ENCODE peak calls at places on chromosomes 13 and 19, in five cellular contexts. One of them, this sample, is unnamed.

GRCh38 chr19:18317998-18318800 is 4.7 kb downstream of the LSM4 start:
- DNase-seq in cardiac fibroblast: no peak
- DNase-seq in GM12865: no peak
- DNase-seq in RWPE1: no peak
- DNase-seq in kidney epithelial cell: no peak
- DNase-seq in this sample: no peak

GRCh38 chr13:29515372-29515771 is 80.1 kb downstream of the SLC7A1 start:
- DNase-seq in cardiac fibroblast: no peak
- DNase-seq in GM12865: no peak
- DNase-seq in RWPE1: no peak
- DNase-seq in kidney epithelial cell: no peak
- DNase-seq in this sample: no peak

GRCh38 chr13:61142506-61142905 is 273.1 kb downstream of the PCDH20 start:
- DNase-seq in cardiac fibroblast: no peak
- DNase-seq in GM12865: no peak
- DNase-seq in RWPE1: no peak
- DNase-seq in kidney epithelial cell: no peak
- DNase-seq in this sample: no peak

GRCh38 chr13:98478134-98479129 is 98.5 kb downstream of the STK24 start:
- DNase-seq in cardiac fibroblast: no peak
- DNase-seq in GM12865: peak; percentile 89
- DNase-seq in RWPE1: no peak
- DNase-seq in kidney epithelial cell: peak; percentile 86
- DNase-seq in this sample: no peak

GRCh38 chr19:19207637-19208582 is 3.8 kb upstream of the NCAN start:
- DNase-seq in cardiac fibroblast: no peak
- DNase-seq in GM12865: no peak
- DNase-seq in RWPE1: no peak
- DNase-seq in kidney epithelial cell: no peak
- DNase-seq in this sample: no peak

GRCh38 chr19:22617614-22618325 is 16.4 kb upstream of the ZNF492 start:
- DNase-seq in cardiac fibroblast: no peak
- DNase-seq in GM12865: no peak
- DNase-seq in RWPE1: no peak
- DNase-seq in kidney epithelial cell: no peak
- DNase-seq in this sample: no peak

GRCh38 chr19:5213667-5214066 is 126.9 kb downstream of the PTPRS start:
- DNase-seq in cardiac fibroblast: no peak
- DNase-seq in GM12865: no peak
- DNase-seq in RWPE1: no peak
- DNase-seq in kidney epithelial cell: no peak
- DNase-seq in this sample: no peak

GRCh38 chr19:13841339-13842293 is 35.3 kb upstream of the NANOS3 start:
- DNase-seq in cardiac fibroblast: peak; percentile 49
- DNase-seq in GM12865: no peak
- DNase-seq in RWPE1: no peak
- DNase-seq in kidney epithelial cell: no peak
- DNase-seq in this sample: peak; percentile 77

GRCh38 chr13:101499406-101499805 is 46.9 kb downstream of the ITGBL1 start:
- DNase-seq in cardiac fibroblast: no peak
- DNase-seq in GM12865: no peak
- DNase-seq in RWPE1: no peak
- DNase-seq in kidney epithelial cell: no peak
- DNase-seq in this sample: no peak

GRCh38 chr13:37476874-37477273 is 121.7 kb downstream of the POSTN start:
- DNase-seq in cardiac fibroblast: no peak
- DNase-seq in GM12865: no peak
- DNase-seq in RWPE1: no peak
- DNase-seq in kidney epithelial cell: no peak
- DNase-seq in this sample: no peak

GRCh38 chr19:44212865-44213346 is 574 bp downstream of the ZNF227 start:
- DNase-seq in cardiac fibroblast: peak; percentile 31
- DNase-seq in GM12865: peak; percentile 13
- DNase-seq in RWPE1: peak; percentile 14
- DNase-seq in kidney epithelial cell: no peak
- DNase-seq in this sample: peak; percentile 7

GRCh38 chr19:33603377-33603776 is 18.4 kb upstream of the CHST8 start:
- DNase-seq in cardiac fibroblast: no peak
- DNase-seq in GM12865: no peak
- DNase-seq in RWPE1: no peak
- DNase-seq in kidney epithelial cell: no peak
- DNase-seq in this sample: no peak

GRCh38 chr19:16200776-16201391 is 3.2 kb downstream of the AP1M1 start:
- DNase-seq in cardiac fibroblast: no peak
- DNase-seq in GM12865: no peak
- DNase-seq in RWPE1: no peak
- DNase-seq in kidney epithelial cell: no peak
- DNase-seq in this sample: no peak

GRCh38 chr13:91304740-91305139 is 42.7 kb upstream of the MIR17HG start:
- DNase-seq in cardiac fibroblast: no peak
- DNase-seq in GM12865: no peak
- DNase-seq in RWPE1: no peak
- DNase-seq in kidney epithelial cell: no peak
- DNase-seq in this sample: no peak

GRCh38 chr19:5073153-5073844 is 104.4 kb downstream of the KDM4B start:
- DNase-seq in cardiac fibroblast: no peak
- DNase-seq in GM12865: no peak
- DNase-seq in RWPE1: no peak
- DNase-seq in kidney epithelial cell: no peak
- DNase-seq in this sample: no peak

GRCh38 chr19:41815301-41815700 is 18.9 kb downstream of the CEACAM3 start:
- DNase-seq in cardiac fibroblast: no peak
- DNase-seq in GM12865: no peak
- DNase-seq in RWPE1: no peak
- DNase-seq in kidney epithelial cell: no peak
- DNase-seq in this sample: no peak

GRCh38 chr19:3404324-3405260 is 38.2 kb downstream of the NFIC start:
- DNase-seq in cardiac fibroblast: peak; percentile 93
- DNase-seq in GM12865: no peak
- DNase-seq in RWPE1: no peak
- DNase-seq in kidney epithelial cell: no peak
- DNase-seq in this sample: peak; percentile 86

GRCh38 chr19:45498411-45499195 is at the start of gene PPM1N:
- DNase-seq in cardiac fibroblast: no peak
- DNase-seq in GM12865: peak; percentile 79
- DNase-seq in RWPE1: no peak
- DNase-seq in kidney epithelial cell: no peak
- DNase-seq in this sample: no peak

GRCh38 chr19:50830266-50831025 is 2.9 kb downstream of the KLK15 start:
- DNase-seq in cardiac fibroblast: no peak
- DNase-seq in GM12865: no peak
- DNase-seq in RWPE1: no peak
- DNase-seq in kidney epithelial cell: no peak
- DNase-seq in this sample: no peak

GRCh38 chr19:7831452-7831851 is 1.4 kb downstream of the EVI5L start:
- DNase-seq in cardiac fibroblast: peak; percentile 70
- DNase-seq in GM12865: no peak
- DNase-seq in RWPE1: peak; percentile 48
- DNase-seq in kidney epithelial cell: no peak
- DNase-seq in this sample: no peak

GRCh38 chr19:343941-344624 is 513 bp downstream of the MIER2 start:
- DNase-seq in cardiac fibroblast: peak; percentile 31
- DNase-seq in GM12865: peak; percentile 29
- DNase-seq in RWPE1: peak; percentile 85
- DNase-seq in kidney epithelial cell: no peak
- DNase-seq in this sample: no peak

DNA sequence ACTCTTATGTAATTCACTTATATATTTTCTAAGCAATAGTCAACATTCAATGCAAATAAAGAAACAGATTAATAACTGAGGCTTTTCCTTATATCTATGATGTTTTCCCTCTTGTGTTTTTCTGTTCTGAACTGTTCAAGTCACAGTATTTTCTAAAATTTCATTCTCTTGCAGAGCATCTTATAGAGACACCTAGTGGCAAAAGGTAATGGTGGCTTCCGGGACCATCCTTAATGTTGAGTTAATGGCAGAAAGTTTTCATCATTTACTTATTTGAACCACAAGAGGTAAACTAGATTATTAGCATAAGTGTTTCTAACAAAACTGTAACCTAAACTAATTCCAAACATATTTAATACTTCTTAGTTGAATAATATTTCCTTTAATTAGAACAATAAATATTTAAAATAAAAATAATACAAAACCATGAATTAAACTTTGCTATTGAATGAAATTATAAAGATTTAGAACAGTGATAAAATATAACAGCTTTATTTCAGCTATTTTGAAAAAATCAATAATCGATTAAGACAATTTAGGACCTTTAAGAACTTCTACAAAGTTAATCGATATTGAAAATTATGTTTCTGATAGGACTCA is 1.7 kb upstream of the SLITRK5 start:
- DNase-seq in cardiac fibroblast: peak; percentile 20
- DNase-seq in GM12865: peak; percentile 30
- DNase-seq in RWPE1: no peak
- DNase-seq in kidney epithelial cell: no peak
- DNase-seq in this sample: no peak
- TF ChIP-seq CTCF in cardiac fibroblast: peak; percentile 53
- TF ChIP-seq CTCF in GM12865: peak; percentile 38
- TF ChIP-seq CTCF in RWPE1: peak; percentile 81
- TF ChIP-seq CTCF in kidney epithelial cell: peak; percentile 73
- TF ChIP-seq CTCF in this sample: no peak

GRCh38 chr13:62357887-62358645 is 942.4 kb upstream of the PCDH20 start:
- DNase-seq in cardiac fibroblast: peak; percentile 61
- DNase-seq in GM12865: peak; percentile 67
- DNase-seq in RWPE1: peak; percentile 19
- DNase-seq in kidney epithelial cell: peak; percentile 29
- DNase-seq in this sample: no peak
- TF ChIP-seq CTCF in cardiac fibroblast: peak; percentile 7
- TF ChIP-seq CTCF in GM12865: peak; percentile 61
- TF ChIP-seq CTCF in RWPE1: no peak
- TF ChIP-seq CTCF in kidney epithelial cell: peak; percentile 62
- TF ChIP-seq CTCF in this sample: no peak

GRCh38 chr19:34838753-34839431 is 65.9 kb upstream of the ZNF599 start:
- DNase-seq in cardiac fibroblast: peak; percentile 17
- DNase-seq in GM12865: no peak
- DNase-seq in RWPE1: no peak
- DNase-seq in kidney epithelial cell: no peak
- DNase-seq in this sample: no peak
- TF ChIP-seq CTCF in cardiac fibroblast: peak; percentile 33
- TF ChIP-seq CTCF in GM12865: no peak
- TF ChIP-seq CTCF in RWPE1: no peak
- TF ChIP-seq CTCF in kidney epithelial cell: peak; percentile 21
- TF ChIP-seq CTCF in this sample: peak; percentile 6

GRCh38 chr19:11657307-11657706 is 60.0 kb downstream of the ZNF627 start:
- DNase-seq in cardiac fibroblast: peak; percentile 6
- DNase-seq in GM12865: no peak
- DNase-seq in RWPE1: no peak
- DNase-seq in kidney epithelial cell: no peak
- DNase-seq in this sample: no peak

GRCh38 chr19:11658954-11659353 is 61.7 kb downstream of the ZNF627 start:
- DNase-seq in cardiac fibroblast: no peak
- DNase-seq in GM12865: no peak
- DNase-seq in RWPE1: no peak
- DNase-seq in kidney epithelial cell: no peak
- DNase-seq in this sample: peak; percentile 59

GRCh38 chr19:11656535-11656934 is 59.3 kb downstream of the ZNF627 start:
- DNase-seq in cardiac fibroblast: no peak
- DNase-seq in GM12865: no peak
- DNase-seq in RWPE1: no peak
- DNase-seq in kidney epithelial cell: no peak
- DNase-seq in this sample: no peak

GRCh38 chr19:11662278-11662677 is 65.0 kb downstream of the ZNF627 start:
- DNase-seq in cardiac fibroblast: no peak
- DNase-seq in GM12865: no peak
- DNase-seq in RWPE1: no peak
- DNase-seq in kidney epithelial cell: no peak
- DNase-seq in this sample: no peak

GRCh38 chr19:11659612-11660011 is 62.3 kb downstream of the ZNF627 start:
- DNase-seq in cardiac fibroblast: peak; percentile 5
- DNase-seq in GM12865: no peak
- DNase-seq in RWPE1: peak; percentile 24
- DNase-seq in kidney epithelial cell: no peak
- DNase-seq in this sample: no peak
- TF ChIP-seq CTCF in cardiac fibroblast: peak; percentile 29
- TF ChIP-seq CTCF in GM12865: no peak
- TF ChIP-seq CTCF in RWPE1: no peak
- TF ChIP-seq CTCF in kidney epithelial cell: no peak
- TF ChIP-seq CTCF in this sample: peak; percentile 35

GRCh38 chr13:25267715-25268114 is 19.6 kb downstream of the MTMR6 start:
- DNase-seq in cardiac fibroblast: peak; percentile 41
- DNase-seq in GM12865: peak; percentile 16
- DNase-seq in RWPE1: no peak
- DNase-seq in kidney epithelial cell: no peak
- DNase-seq in this sample: no peak
- TF ChIP-seq CTCF in cardiac fibroblast: peak; percentile 28
- TF ChIP-seq CTCF in GM12865: peak; percentile 13
- TF ChIP-seq CTCF in RWPE1: no peak
- TF ChIP-seq CTCF in kidney epithelial cell: no peak
- TF ChIP-seq CTCF in this sample: no peak

GRCh38 chr19:23822735-23823134 is 64.0 kb upstream of the ZNF681 start:
- DNase-seq in cardiac fibroblast: no peak
- DNase-seq in GM12865: no peak
- DNase-seq in RWPE1: peak; percentile 9
- DNase-seq in kidney epithelial cell: no peak
- DNase-seq in this sample: no peak

DNA sequence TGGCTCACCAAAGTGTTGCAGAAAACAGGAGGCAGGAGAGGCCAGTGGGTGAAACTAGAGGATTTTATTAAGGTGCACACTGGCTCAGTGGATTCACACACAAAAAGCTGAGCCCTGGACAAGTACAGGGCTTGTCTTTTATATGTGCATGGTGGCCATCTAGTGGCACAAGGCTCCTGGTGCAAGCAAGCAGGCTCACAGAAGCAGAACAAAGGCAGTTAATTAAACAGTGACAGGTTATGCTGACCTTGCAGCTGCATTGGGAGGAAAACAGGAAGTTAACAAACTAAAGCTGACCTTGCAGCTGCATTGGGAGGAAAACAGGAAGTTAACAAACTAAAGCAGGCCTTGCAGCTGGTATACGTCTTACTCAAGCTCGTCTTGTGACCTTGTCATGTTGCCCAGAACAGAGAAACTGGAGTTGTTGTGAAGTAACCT is 65.3 kb upstream of the ZNF681 start:
- DNase-seq in cardiac fibroblast: no peak
- DNase-seq in GM12865: peak; percentile 23
- DNase-seq in RWPE1: no peak
- DNase-seq in kidney epithelial cell: no peak
- DNase-seq in this sample: no peak
- TF ChIP-seq CTCF in cardiac fibroblast: peak; percentile 14
- TF ChIP-seq CTCF in GM12865: no peak
- TF ChIP-seq CTCF in RWPE1: no peak
- TF ChIP-seq CTCF in kidney epithelial cell: no peak
- TF ChIP-seq CTCF in this sample: no peak

GRCh38 chr13:48532473-48533206 is at the start of gene RCBTB2:
- DNase-seq in cardiac fibroblast: peak; percentile 98
- DNase-seq in GM12865: peak; percentile 99
- DNase-seq in RWPE1: peak; percentile 99
- DNase-seq in kidney epithelial cell: peak; percentile 81
- DNase-seq in this sample: peak; percentile 97
- TF ChIP-seq CTCF in cardiac fibroblast: no peak
- TF ChIP-seq CTCF in GM12865: no peak
- TF ChIP-seq CTCF in RWPE1: no peak
- TF ChIP-seq CTCF in kidney epithelial cell: no peak
- TF ChIP-seq CTCF in this sample: no peak

This sample was measured in prostate gland.